ENCODE peak calls at places on chromosomes 13 and 19, in nine cellular contexts. K is posterior cingulate gyrus; Z is stimulated activated CD4-positive, alpha-beta T cell treated with anti-CD3 and anti-CD28 coated beads, Interleukin-1b, Interleukin-23, amount 100 ng/mL, for 24 hours; U is cardiac fibroblast; B is naive B cell; W is activated CD4-positive, CD25-positive, alpha-beta regulatory T cell treated with anti-CD3 and anti-CD28 coated beads, Interleukin-2, amount 50 U/mL, for 72 hours; Y is stimulated activated CD8-positive, alpha-beta memory T cell treated with anti-CD3 and anti-CD28 coated beads, Interleukin-4, amount 100 ng/mL, for 1 hour; D is ascending aorta; M is left ventricle myocardium superior. G is an unnamed sample.

GRCh38 chr13:75139291-75139690 is 342.7 kb downstream of the TBC1D4 start:
- DNase-seq in K (no peak), Z (no peak), U (peak; percentile 38), B (no peak), W (no peak), Y (no peak), D (no peak), M (no peak), G (no peak)

GRCh38 chr19:16338470-16339360 is 14.1 kb downstream of the KLF2 start:
- DNase-seq in K (no peak), Z (no peak), U (peak; percentile 88), B (peak; percentile 27), W (peak; percentile 56), Y (no peak), D (peak; percentile 46), M (peak; percentile 55), G (peak; percentile 87)

GRCh38 chr13:97485328-97485727 is 51.4 kb downstream of the RAP2A start:
- DNase-seq in K (no peak), Z (no peak), U (no peak), B (no peak), W (no peak), Y (no peak), D (no peak), M (no peak), G (no peak)

GRCh38 chr13:32582281-32582680 is 4.0 kb upstream of the PDS5B start:
- DNase-seq in K (no peak), Z (no peak), U (no peak), B (no peak), W (no peak), Y (no peak), D (no peak), M (no peak), G (no peak)

GRCh38 chr13:42035905-42036521 is 12.4 kb upstream of the DGKH start:
- DNase-seq in K (no peak), Z (no peak), U (peak; percentile 25), B (no peak), W (no peak), Y (no peak), D (no peak), M (no peak), G (no peak)

GRCh38 chr13:113653264-113654174 is 4.5 kb downstream of the ATP4B start:
- DNase-seq in K (no peak), Z (no peak), U (no peak), B (no peak), W (peak; percentile 26), Y (no peak), D (no peak), M (no peak), G (no peak)

GRCh38 chr13:106762711-106763110 is 194.8 kb upstream of the ARGLU1 start:
- DNase-seq in K (no peak), Z (no peak), U (no peak), B (no peak), W (no peak), Y (no peak), D (no peak), M (no peak), G (no peak)

GRCh38 chr13:43159007-43159406 is 135.6 kb downstream of the DNAJC15 start:
- DNase-seq in K (no peak), Z (no peak), U (peak; percentile 53), B (no peak), W (no peak), Y (no peak), D (no peak), M (no peak), G (no peak)

GRCh38 chr19:8566855-8567254 is 10.4 kb downstream of the MYO1F start:
- DNase-seq in K (no peak), Z (no peak), U (no peak), B (no peak), W (no peak), Y (no peak), D (no peak), M (no peak), G (no peak)

GRCh38 chr13:109707044-109707794 is 79.2 kb downstream of the IRS2 start:
- DNase-seq in K (no peak), Z (no peak), U (no peak), B (peak; percentile 46), W (no peak), Y (no peak), D (no peak), M (no peak), G (no peak)

GRCh38 chr13:21219044-21219381 is 42.6 kb downstream of the MRPL57 start:
- DNase-seq in K (no peak), Z (no peak), U (no peak), B (no peak), W (no peak), Y (no peak), D (no peak), M (no peak), G (no peak)

GRCh38 chr19:6204866-6205723 is 69.6 kb downstream of the ACSBG2 start:
- DNase-seq in K (no peak), Z (no peak), U (no peak), B (no peak), W (no peak), Y (no peak), D (no peak), M (no peak), G (no peak)

GRCh38 chr19:44807162-44807561 is 1.7 kb upstream of the BCAM start:
- DNase-seq in K (no peak), Z (no peak), U (no peak), B (no peak), W (no peak), Y (no peak), D (no peak), M (no peak), G (no peak)

GRCh38 chr13:101343128-101343787 is 73.0 kb downstream of the NALCN start:
- DNase-seq in K (no peak), Z (no peak), U (peak; percentile 62), B (no peak), W (no peak), Y (no peak), D (no peak), M (no peak), G (peak; percentile 53)

GRCh38 chr13:45297456-45298205 is 43.4 kb downstream of the TPT1 start:
- DNase-seq in K (no peak), Z (no peak), U (no peak), B (no peak), W (no peak), Y (no peak), D (no peak), M (no peak), G (no peak)

GRCh38 chr13:22758245-22758644 is 422.5 kb upstream of the SGCG start:
- DNase-seq in K (no peak), Z (no peak), U (no peak), B (no peak), W (no peak), Y (no peak), D (no peak), M (no peak), G (no peak)

GRCh38 chr19:18231775-18232174 is 5.5 kb upstream of the PDE4C start:
- DNase-seq in K (no peak), Z (no peak), U (no peak), B (no peak), W (no peak), Y (no peak), D (no peak), M (no peak), G (no peak)

GRCh38 chr13:109157275-109157674 is 527.9 kb downstream of the MYO16 start:
- DNase-seq in K (no peak), Z (no peak), U (no peak), B (no peak), W (no peak), Y (no peak), D (no peak), M (no peak), G (no peak)

GRCh38 chr13:40755082-40755755 is 15.8 kb downstream of the MRPS31 start:
- DNase-seq in K (no peak), Z (no peak), U (no peak), B (no peak), W (no peak), Y (no peak), D (no peak), M (no peak), G (no peak)

GRCh38 chr19:48656840-48657474 is 11.0 kb upstream of the CA11 start:
- DNase-seq in K (no peak), Z (no peak), U (peak; percentile 91), B (no peak), W (no peak), Y (no peak), D (no peak), M (no peak), G (peak; percentile 91)

GRCh38 chr13:40504641-40505040 is 161.8 kb downstream of the FOXO1 start:
- DNase-seq in K (no peak), Z (no peak), U (no peak), B (no peak), W (no peak), Y (no peak), D (no peak), M (no peak), G (no peak)

GRCh38 chr13:32947886-32948285 is 68.3 kb upstream of the KL start:
- DNase-seq in K (no peak), Z (no peak), U (no peak), B (no peak), W (no peak), Y (no peak), D (no peak), M (no peak), G (no peak)

GRCh38 chr13:114104626-114105350 is 27.6 kb downstream of the RASA3 start:
- DNase-seq in K (no peak), Z (no peak), U (no peak), B (no peak), W (peak; percentile 22), Y (no peak), D (no peak), M (peak; percentile 21), G (no peak)

GRCh38 chr13:53138369-53139036 is 109.9 kb downstream of the OLFM4 start:
- DNase-seq in K (no peak), Z (no peak), U (peak; percentile 41), B (no peak), W (no peak), Y (no peak), D (no peak), M (peak; percentile 55), G (no peak)

GRCh38 chr19:3769494-3769893 is 2.5 kb downstream of the RAX2 start:
- DNase-seq in K (no peak), Z (no peak), U (no peak), B (no peak), W (no peak), Y (no peak), D (no peak), M (no peak), G (no peak)

GRCh38 chr13:99214232-99214631 is 13.6 kb downstream of the UBAC2 start:
- DNase-seq in K (no peak), Z (no peak), U (no peak), B (no peak), W (no peak), Y (no peak), D (no peak), M (no peak), G (no peak)

GRCh38 chr13:20000062-20000552 is 41.6 kb downstream of the ZMYM2 start:
- DNase-seq in K (no peak), Z (no peak), U (no peak), B (no peak), W (no peak), Y (no peak), D (no peak), M (no peak), G (no peak)

GRCh38 chr13:97502192-97502591 is 68.2 kb downstream of the RAP2A start:
- DNase-seq in K (no peak), Z (no peak), U (no peak), B (no peak), W (no peak), Y (no peak), D (no peak), M (peak; percentile 35), G (no peak)

GRCh38 chr19:1361601-1362384 is 21.9 kb upstream of the NDUFS7 start:
- DNase-seq in K (no peak), Z (no peak), U (peak; percentile 84), B (no peak), W (no peak), Y (no peak), D (no peak), M (no peak), G (no peak)

GRCh38 chr13:78784017-78784745 is 125.2 kb upstream of the OBI1 start:
- DNase-seq in K (no peak), Z (no peak), U (no peak), B (no peak), W (no peak), Y (no peak), D (no peak), M (no peak), G (no peak)

GRCh38 chr19:45076029-45076850 is at the start of gene ZNF296:
- DNase-seq in K (no peak), Z (peak; percentile 58), U (peak; percentile 25), B (peak; percentile 80), W (peak; percentile 86), Y (no peak), D (no peak), M (peak; percentile 85), G (no peak)